ENCODE peak calls at places on chromosomes 12 and 14, in six cellular contexts. H is IMR-90, V is neuronal stem cell, B is mesenchymal stem cell, K is trophoblast cell, X is H1. R is an unnamed sample.

GRCh38 chr14:59265808-59266207 is 77.3 kb downstream of the DAAM1 start:
- DNase-seq in H (no peak), V (no peak), B (no peak), K (no peak), X (no peak), R (no peak)

GRCh38 chr14:61562321-61563161 is 132.8 kb upstream of the HIF1A start:
- DNase-seq in H (peak), V (no peak), B (peak), K (peak), X (no peak), R (no peak)

GRCh38 chr14:93059917-93060545 is 55.7 kb downstream of the ITPK1 start:
- DNase-seq in H (no peak), V (no peak), B (no peak), K (no peak), X (no peak), R (peak)

GRCh38 chr12:75859868-75860267 is 171.7 kb downstream of the PHLDA1 start:
- DNase-seq in H (peak), V (no peak), B (no peak), K (no peak), X (no peak), R (no peak)

GRCh38 chr14:23984891-23985607 is 3.7 kb upstream of the DHRS4L2 start:
- DNase-seq in H (peak), V (no peak), B (peak), K (peak), X (no peak), R (no peak)

GRCh38 chr14:75280448-75280830 is 1.8 kb downstream of the FOS start:
- DNase-seq in H (peak), V (no peak), B (peak), K (no peak), X (no peak), R (no peak)

GRCh38 chr14:101122114-101122854 is 218.8 kb upstream of the RTL1 start:
- DNase-seq in H (no peak), V (no peak), B (no peak), K (no peak), X (no peak), R (no peak)

GRCh38 chr14:73955674-73956073 is 5.6 kb downstream of the COQ6 start:
- DNase-seq in H (no peak), V (no peak), B (no peak), K (no peak), X (no peak), R (no peak)

GRCh38 chr12:1807107-1807478 is 13.3 kb upstream of the LRTM2 start:
- DNase-seq in H (no peak), V (no peak), B (no peak), K (no peak), X (no peak), R (no peak)

GRCh38 chr14:86462193-86462592 is 932.2 kb downstream of the FLRT2 start:
- DNase-seq in H (peak), V (no peak), B (peak), K (no peak), X (no peak), R (peak)

DNA sequence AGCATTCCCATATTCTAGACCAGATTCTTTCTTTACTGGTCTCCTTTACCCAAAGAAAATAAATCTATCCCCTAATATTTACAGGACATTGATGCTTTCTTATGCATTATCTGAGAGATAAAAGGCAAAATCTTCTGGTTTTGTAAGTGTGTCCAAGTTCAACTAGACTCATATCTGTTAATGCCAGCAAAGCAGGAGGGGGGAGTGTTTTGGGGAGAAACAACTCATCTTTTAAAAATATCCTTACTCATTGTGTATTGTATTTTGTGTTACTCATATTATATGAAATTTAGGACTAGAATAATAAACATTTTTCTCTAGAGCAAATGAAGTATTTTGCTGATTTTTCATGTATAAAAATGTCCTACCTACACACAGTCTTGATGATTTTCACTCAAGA is 54.8 kb downstream of the SAMD4A start:
- DNase-seq in H (peak), V (no peak), B (no peak), K (no peak), X (no peak), R (no peak)
- H3K14ac ChIP-seq in H (no peak), V (no peak), B (no peak), K (no peak), X (no peak), R (no peak)

DNA sequence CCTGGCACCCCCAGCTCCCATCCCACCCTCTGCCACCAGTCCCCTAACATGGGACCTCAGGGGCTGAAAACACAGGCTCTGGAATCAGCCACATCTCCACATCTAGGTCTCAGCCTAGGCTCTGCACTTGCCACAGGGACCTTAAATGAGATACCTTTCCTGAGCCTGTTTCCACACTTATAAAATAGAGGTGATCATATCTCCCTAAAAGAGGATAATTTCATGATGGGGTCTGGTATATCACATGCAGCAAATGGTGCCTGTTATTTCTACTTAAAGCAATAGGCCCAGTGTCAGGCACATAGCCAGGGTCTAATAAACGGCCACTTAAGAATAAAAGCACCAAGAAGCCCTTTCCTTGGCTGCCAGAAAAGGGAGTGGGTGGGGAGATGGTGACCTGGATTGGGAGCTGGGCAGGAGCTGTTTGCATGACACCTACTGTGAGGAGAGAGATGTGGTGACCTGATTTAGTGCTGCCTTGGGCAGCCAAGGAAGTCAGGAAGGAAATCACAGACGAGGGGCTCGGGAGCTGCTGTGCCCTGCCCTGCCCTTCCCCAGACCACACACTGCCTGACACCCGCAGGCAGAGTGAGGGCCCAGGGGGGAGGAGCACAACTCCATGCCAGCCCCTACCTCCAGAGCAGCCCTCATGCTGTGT is 71.2 kb downstream of the IRF2BPL start:
- DNase-seq in H (no peak), V (no peak), B (peak), K (no peak), X (no peak), R (no peak)
- H2AK5ac ChIP-seq in H (peak), V (no peak), B (peak), K (peak), X (peak), R (no peak)

DNA sequence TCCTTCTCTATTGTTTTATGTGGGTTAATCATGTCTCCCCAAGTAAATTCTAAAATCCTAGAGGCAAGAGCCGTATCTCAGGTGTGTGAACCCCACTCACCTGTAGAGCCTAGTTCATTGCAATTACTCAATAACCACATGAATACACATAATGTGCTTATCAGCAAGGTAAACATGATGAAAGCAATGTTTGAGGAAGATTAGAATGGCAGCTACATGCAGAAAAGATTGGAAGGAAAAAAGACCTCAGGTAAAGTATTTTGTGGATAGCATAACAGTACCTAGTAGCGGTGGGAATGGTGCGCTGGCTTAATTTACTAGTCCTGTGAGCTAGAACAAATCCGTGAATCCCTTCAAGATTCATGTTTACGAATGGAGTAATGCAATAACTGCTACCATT is 5.3 kb upstream of the KRAS start:
- DNase-seq in H (no peak), V (no peak), B (no peak), K (no peak), X (no peak), R (no peak)
- H3K14ac ChIP-seq in H (no peak), V (no peak), B (no peak), K (no peak), X (no peak), R (no peak)

GRCh38 chr12:56332512-56333196 is 1.1 kb downstream of the PAN2 start:
- DNase-seq in H (no peak), V (no peak), B (no peak), K (no peak), X (no peak), R (no peak)
- H2AK5ac ChIP-seq in H (peak), V (peak), B (peak), K (peak), X (peak), R (no peak)

DNA sequence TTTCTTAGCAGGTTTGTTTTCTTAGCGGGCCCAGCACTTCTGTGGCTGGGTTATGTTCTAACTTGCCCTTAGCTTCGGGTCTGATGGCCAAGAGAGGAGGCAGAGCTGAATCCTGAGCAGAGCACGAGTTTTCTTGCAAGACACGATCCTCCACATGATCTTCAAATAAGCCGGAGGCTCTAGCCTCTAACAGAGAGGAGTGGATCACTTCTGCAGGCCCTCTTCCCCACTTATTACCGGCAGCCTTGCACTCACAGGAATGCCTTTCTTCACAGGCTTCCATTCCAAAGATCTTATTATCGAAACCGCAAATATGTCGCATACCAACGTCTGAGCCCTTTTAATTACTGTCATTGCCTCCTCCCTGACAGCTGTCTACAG is 79.5 kb downstream of the SINHCAF start:
- DNase-seq in H (no peak), V (no peak), B (no peak), K (peak), X (no peak), R (no peak)
- H3K14ac ChIP-seq in H (no peak), V (no peak), B (no peak), K (no peak), X (no peak), R (no peak)

GRCh38 chr14:53462931-53463778 is 310.0 kb upstream of the DDHD1 start:
- DNase-seq in H (no peak), V (no peak), B (no peak), K (peak), X (no peak), R (peak)
- H2AK5ac ChIP-seq in H (peak), V (no peak), B (no peak), K (no peak), X (no peak), R (no peak)

GRCh38 chr14:94522115-94522724 is 13.0 kb upstream of the SERPINA12 start:
- DNase-seq in H (no peak), V (no peak), B (no peak), K (no peak), X (no peak), R (no peak)
- H3K14ac ChIP-seq in H (no peak), V (no peak), B (no peak), K (no peak), X (no peak), R (no peak)

GRCh38 chr12:2959508-2960431 is 573 bp downstream of the TEAD4 start:
- DNase-seq in H (peak), V (peak), B (peak), K (no peak), X (no peak), R (peak)
- H2AK5ac ChIP-seq in H (peak), V (peak), B (peak), K (peak), X (peak), R (no peak)

GRCh38 chr14:32545858-32546210 is 216.7 kb downstream of the AKAP6 start:
- DNase-seq in H (no peak), V (no peak), B (no peak), K (no peak), X (no peak), R (no peak)

GRCh38 chr14:32545109-32545857 is 216.2 kb downstream of the AKAP6 start:
- DNase-seq in H (no peak), V (no peak), B (peak), K (no peak), X (no peak), R (no peak)

GRCh38 chr14:32546246-32546645 is 217.1 kb downstream of the AKAP6 start:
- DNase-seq in H (no peak), V (no peak), B (no peak), K (no peak), X (no peak), R (no peak)

GRCh38 chr14:32537166-32537565 is 208.1 kb downstream of the AKAP6 start:
- DNase-seq in H (no peak), V (no peak), B (no peak), K (no peak), X (no peak), R (no peak)

GRCh38 chr14:32542507-32542906 is 213.4 kb downstream of the AKAP6 start:
- DNase-seq in H (no peak), V (no peak), B (no peak), K (no peak), X (no peak), R (no peak)
- H3K14ac ChIP-seq in H (no peak), V (no peak), B (no peak), K (no peak), X (no peak), R (no peak)

R was measured in H9.